ENCODE peak calls at places on chromosomes 12 and 14, in ten cellular contexts. P is progenitor cell of endocrine pancreas, I is midbrain, Q is GM20000, R is NCI-H1092 treated with DMSO at 0.1 percent for 48 hours, O is non-pigmented ciliary epithelial cell, X is pulmonary artery endothelial cell, V is KG1, J is occipital lobe, F is left cardiac atrium. K is an unnamed sample.

GRCh38 chr12:5648692-5649338 is 216.9 kb downstream of the NTF3 start:
- DNase-seq in P (peak), I (peak), Q (no peak), R (peak), O (no peak), X (no peak), V (no peak), J (no peak), F (no peak), K (no peak)

GRCh38 chr14:51908086-51908485 is 47.7 kb downstream of the GNG2 start:
- DNase-seq in P (no peak), I (no peak), Q (no peak), R (no peak), O (no peak), X (no peak), V (no peak), J (no peak), F (no peak), K (no peak)

GRCh38 chr14:105013150-105013787 is 7.6 kb downstream of the CDCA4 start:
- DNase-seq in P (no peak), I (peak), Q (no peak), R (peak), O (no peak), X (no peak), V (no peak), J (no peak), F (peak), K (no peak)

GRCh38 chr12:26870491-26871419 is 37.8 kb upstream of the ITPR2 start:
- DNase-seq in P (no peak), I (no peak), Q (no peak), R (peak), O (no peak), X (peak), V (peak), J (no peak), F (peak), K (no peak)

GRCh38 chr12:119051474-119051873 is 70.1 kb downstream of the SRRM4 start:
- DNase-seq in P (no peak), I (no peak), Q (no peak), R (no peak), O (no peak), X (no peak), V (no peak), J (no peak), F (no peak), K (no peak)

GRCh38 chr14:68111733-68112270 is 292.2 kb downstream of the RAD51B start:
- DNase-seq in P (no peak), I (no peak), Q (no peak), R (peak), O (no peak), X (no peak), V (no peak), J (no peak), F (no peak), K (no peak)

GRCh38 chr12:128524439-128524838 is 257.5 kb downstream of the TMEM132C start:
- DNase-seq in P (no peak), I (no peak), Q (no peak), R (no peak), O (no peak), X (no peak), V (no peak), J (no peak), F (no peak), K (no peak)

GRCh38 chr14:100525615-100526014 is 61.6 kb downstream of the BEGAIN start:
- DNase-seq in P (no peak), I (no peak), Q (no peak), R (no peak), O (no peak), X (no peak), V (no peak), J (no peak), F (no peak), K (no peak)

GRCh38 chr12:114799574-114800487 is 115.9 kb upstream of the TBX3 start:
- DNase-seq in P (peak), I (no peak), Q (no peak), R (no peak), O (no peak), X (no peak), V (no peak), J (no peak), F (peak), K (no peak)

GRCh38 chr12:15220961-15221885 is at the start of gene RERG:
- DNase-seq in P (peak), I (peak), Q (peak), R (peak), O (no peak), X (peak), V (peak), J (peak), F (peak), K (peak)

GRCh38 chr14:104747876-104748275 is 5.1 kb upstream of the SIVA1 start:
- DNase-seq in P (no peak), I (no peak), Q (no peak), R (peak), O (no peak), X (no peak), V (no peak), J (no peak), F (no peak), K (no peak)